ENCODE peak calls at places on chromosomes 4 and X, in four cellular contexts. Z is NCI-H526 treated with DMSO at 0.1 percent for 48 hours, K is iris pigment epithelial cell, S is GM12891. C is an unnamed sample.

GRCh38 chrX:111376897-111377601 is 34.9 kb downstream of the DCX start:
- DNase-seq in Z (peak; percentile 0), K (no peak), S (no peak), C (no peak)

GRCh38 chr4:169618286-169618685 is 2.1 kb upstream of the CLCN3 start:
- DNase-seq in Z (no peak), K (peak; percentile 45), S (no peak), C (peak; percentile 4)

GRCh38 chrX:134622056-134622812 is 36.0 kb downstream of the PLAC1 start:
- DNase-seq in Z (no peak), K (peak; percentile 89), S (peak; percentile 36), C (peak; percentile 78)

GRCh38 chr4:94339779-94340178 is 2.9 kb downstream of the HPGDS start:
- DNase-seq in Z (no peak), K (no peak), S (no peak), C (no peak)

GRCh38 chr4:162011039-162011438 is 152.8 kb downstream of the FSTL5 start:
- DNase-seq in Z (no peak), K (peak; percentile 21), S (no peak), C (no peak)

GRCh38 chrX:24190500-24191156 is 41.1 kb downstream of the ZFX start:
- DNase-seq in Z (no peak), K (peak; percentile 77), S (no peak), C (no peak)

GRCh38 chr4:85128246-85129204 is 162.0 kb upstream of the WDFY3 start:
- DNase-seq in Z (no peak), K (no peak), S (no peak), C (no peak)

GRCh38 chrX:67328496-67328895 is 215.3 kb upstream of the AR start:
- DNase-seq in Z (no peak), K (no peak), S (no peak), C (no peak)

GRCh38 chr4:87848622-87849351 is 16.0 kb downstream of the MEPE start:
- DNase-seq in Z (peak; percentile 18), K (peak; percentile 77), S (peak; percentile 16), C (peak; percentile 72)

GRCh38 chr4:8913121-8913857 is 41.6 kb upstream of the HMX1 start:
- DNase-seq in Z (no peak), K (no peak), S (no peak), C (no peak)

GRCh38 chrX:11532291-11533075 is 133.2 kb downstream of the ARHGAP6 start:
- DNase-seq in Z (no peak), K (no peak), S (no peak), C (no peak)

GRCh38 chrX:23662853-23663252 is 4.4 kb upstream of the PRDX4 start:
- DNase-seq in Z (no peak), K (peak; percentile 89), S (peak; percentile 17), C (peak; percentile 48)

GRCh38 chrX:154097003-154097596 is 417 bp downstream of the MECP2 start:
- DNase-seq in Z (peak; percentile 19), K (peak; percentile 53), S (peak; percentile 46), C (peak; percentile 36)

GRCh38 chr4:34043131-34043530 is 2201.2 kb downstream of the ARAP2 start:
- DNase-seq in Z (no peak), K (peak; percentile 12), S (no peak), C (no peak)

GRCh38 chrX:38045697-38046096 is 39.3 kb downstream of the SYTL5 start:
- DNase-seq in Z (no peak), K (peak; percentile 50), S (no peak), C (peak; percentile 39)

GRCh38 chrX:87518504-87518903 is 902 bp downstream of the KLHL4 start:
- DNase-seq in Z (no peak), K (peak; percentile 33), S (no peak), C (peak; percentile 35)

GRCh38 chr4:7956306-7957112 is 16.8 kb upstream of the AFAP1 start:
- DNase-seq in Z (no peak), K (peak; percentile 57), S (no peak), C (peak; percentile 58)

GRCh38 chr4:108018884-108019187 is 29.1 kb downstream of the HADH start:
- DNase-seq in Z (no peak), K (no peak), S (no peak), C (no peak)

GRCh38 chr4:185096032-185096653 is 46.9 kb upstream of the SLC25A4 start:
- DNase-seq in Z (no peak), K (peak; percentile 45), S (no peak), C (peak; percentile 59)

GRCh38 chr4:173924561-173924960 is 358.9 kb downstream of the FBXO8 start:
- DNase-seq in Z (no peak), K (no peak), S (no peak), C (no peak)

GRCh38 chrX:149819371-149819770 is 37.6 kb downstream of the MAGEA9 start:
- DNase-seq in Z (no peak), K (no peak), S (no peak), C (peak; percentile 76)

GRCh38 chr4:8247047-8247930 is 22.3 kb upstream of the HTRA3 start:
- DNase-seq in Z (no peak), K (no peak), S (no peak), C (no peak)

GRCh38 chr4:164948943-164949342 is 28.5 kb downstream of the TRIM61 start:
- DNase-seq in Z (no peak), K (no peak), S (no peak), C (no peak)

GRCh38 chrX:111168314-111168713 is 72.3 kb downstream of the PAK3 start:
- DNase-seq in Z (peak; percentile 39), K (peak; percentile 5), S (no peak), C (peak; percentile 50)

GRCh38 chrX:16843208-16843909 is 26.8 kb downstream of the RBBP7 start:
- DNase-seq in Z (no peak), K (no peak), S (no peak), C (no peak)

GRCh38 chr4:8105303-8106100 is 53.1 kb downstream of the ABLIM2 start:
- DNase-seq in Z (no peak), K (no peak), S (no peak), C (no peak)

GRCh38 chr4:7976025-7976424 is 36.4 kb upstream of the AFAP1 start:
- DNase-seq in Z (no peak), K (no peak), S (no peak), C (no peak)

GRCh38 chr4:12729384-12729783 is 754.8 kb downstream of the RAB28 start:
- DNase-seq in Z (peak; percentile 43), K (peak; percentile 12), S (no peak), C (peak; percentile 24)

GRCh38 chr4:1297023-1297395 is 7.3 kb downstream of the MAEA start:
- DNase-seq in Z (no peak), K (no peak), S (no peak), C (no peak)

GRCh38 chr4:2352171-2352570 is 66.3 kb downstream of the ZFYVE28 start:
- DNase-seq in Z (no peak), K (no peak), S (no peak), C (no peak)

GRCh38 chr4:13558881-13559280 is 14.6 kb upstream of the NKX3-2 start:
- DNase-seq in Z (no peak), K (no peak), S (no peak), C (no peak)

GRCh38 chr4:7964459-7964858 is 24.8 kb upstream of the AFAP1 start:
- DNase-seq in Z (no peak), K (no peak), S (no peak), C (no peak)

GRCh38 chr4:139242511-139243051 is 37.4 kb downstream of the MGARP start:
- DNase-seq in Z (no peak), K (peak; percentile 88), S (no peak), C (peak; percentile 88)

GRCh38 chrX:102746134-102746584 is 25.6 kb downstream of the GPRASP3 start:
- DNase-seq in Z (no peak), K (peak; percentile 31), S (no peak), C (peak; percentile 10)

GRCh38 chrX:16869393-16870094 is 618 bp downstream of the RBBP7 start:
- DNase-seq in Z (peak; percentile 30), K (no peak), S (no peak), C (peak; percentile 17)

GRCh38 chr4:174324725-174325124 is 41.0 kb downstream of the CEP44 start:
- DNase-seq in Z (no peak), K (peak; percentile 47), S (no peak), C (no peak)

GRCh38 chrX:13891367-13892146 is 74.7 kb upstream of the GPM6B start:
- DNase-seq in Z (no peak), K (no peak), S (no peak), C (no peak)

GRCh38 chrX:130539721-130540321 is 138.0 kb downstream of the RBMX2 start:
- DNase-seq in Z (peak; percentile 26), K (peak; percentile 56), S (no peak), C (peak; percentile 52)

GRCh38 chr4:153276966-153277365 is 67.5 kb upstream of the MND1 start:
- DNase-seq in Z (no peak), K (no peak), S (no peak), C (no peak)

C was measured in epithelial cell of esophagus.